ENCODE peak calls at places on chromosome 17, in nine cellular contexts. S, J, M, P, Y, V, A, G and I are unnamed samples.

GRCh38 chr17:50926523-50926922 is 60.4 kb upstream of the TOB1 start:
- DNase-seq in S (no peak), J (no peak), M (no peak), P (no peak), Y (no peak), V (no peak), A (no peak), G (no peak), I (no peak)

GRCh38 chr17:79937981-79938695 is 97.5 kb downstream of the TBC1D16 start:
- DNase-seq in S (no peak), J (no peak), M (no peak), P (no peak), Y (no peak), V (no peak), A (no peak), G (no peak), I (no peak)

GRCh38 chr17:70848785-70849184 is 679.5 kb downstream of the KCNJ2 start:
- DNase-seq in S (no peak), J (no peak), M (no peak), P (no peak), Y (no peak), V (no peak), A (no peak), G (no peak), I (no peak)

GRCh38 chr17:12719948-12720347 is 54.3 kb downstream of the MYOCD start:
- DNase-seq in S (no peak), J (no peak), M (no peak), P (no peak), Y (no peak), V (no peak), A (no peak), G (no peak), I (no peak)

GRCh38 chr17:68640601-68641000 is 39.4 kb upstream of the FAM20A start:
- DNase-seq in S (no peak), J (no peak), M (no peak), P (no peak), Y (no peak), V (no peak), A (no peak), G (no peak), I (no peak)

GRCh38 chr17:83173180-83173996 is 94.0 kb downstream of the METRNL start:
- DNase-seq in S (no peak), J (no peak), M (no peak), P (no peak), Y (peak), V (no peak), A (no peak), G (no peak), I (no peak)

GRCh38 chr17:34287858-34288257 is 2.3 kb downstream of the CCL11 start:
- DNase-seq in S (no peak), J (no peak), M (no peak), P (no peak), Y (no peak), V (no peak), A (no peak), G (no peak), I (no peak)

GRCh38 chr17:72614871-72615626 is 477.4 kb downstream of the SLC39A11 start:
- DNase-seq in S (no peak), J (no peak), M (no peak), P (no peak), Y (peak), V (peak), A (no peak), G (peak), I (no peak)

GRCh38 chr17:31391496-31391949 is at the start of gene RAB11FIP4:
- DNase-seq in S (no peak), J (no peak), M (no peak), P (no peak), Y (no peak), V (no peak), A (no peak), G (no peak), I (no peak)

GRCh38 chr17:63295839-63296590 is 150.1 kb downstream of the CYB561 start:
- DNase-seq in S (no peak), J (no peak), M (no peak), P (no peak), Y (no peak), V (no peak), A (no peak), G (no peak), I (no peak)

GRCh38 chr17:21275047-21275578 is 9.4 kb upstream of the MAP2K3 start:
- DNase-seq in S (no peak), J (no peak), M (no peak), P (no peak), Y (no peak), V (no peak), A (no peak), G (no peak), I (no peak)

GRCh38 chr17:69592692-69593350 is 178.3 kb downstream of the MAP2K6 start:
- DNase-seq in S (no peak), J (no peak), M (no peak), P (no peak), Y (no peak), V (no peak), A (no peak), G (no peak), I (no peak)

GRCh38 chr17:77609553-77610517 is 348.7 kb upstream of the TNRC6C start:
- DNase-seq in S (no peak), J (peak), M (no peak), P (no peak), Y (no peak), V (peak), A (no peak), G (no peak), I (no peak)

GRCh38 chr17:4559851-4560820 is at the start of gene GGT6:
- DNase-seq in S (no peak), J (no peak), M (no peak), P (no peak), Y (peak), V (peak), A (no peak), G (no peak), I (no peak)

GRCh38 chr17:44217738-44218343 is 1.6 kb downstream of the UBTF start:
- DNase-seq in S (no peak), J (no peak), M (no peak), P (no peak), Y (no peak), V (no peak), A (no peak), G (no peak), I (no peak)

GRCh38 chr17:10875984-10876555 is 38.2 kb upstream of the PIRT start:
- DNase-seq in S (no peak), J (no peak), M (no peak), P (no peak), Y (no peak), V (peak), A (no peak), G (peak), I (peak)

GRCh38 chr17:82696916-82697807 is 1.3 kb downstream of the RAB40B start:
- DNase-seq in S (no peak), J (no peak), M (no peak), P (no peak), Y (no peak), V (no peak), A (no peak), G (no peak), I (no peak)

GRCh38 chr17:13113821-13114525 is 96.1 kb upstream of the ELAC2 start:
- DNase-seq in S (no peak), J (no peak), M (no peak), P (no peak), Y (no peak), V (no peak), A (no peak), G (no peak), I (no peak)

GRCh38 chr17:68646626-68647526 is 45.7 kb upstream of the FAM20A start:
- DNase-seq in S (no peak), J (no peak), M (no peak), P (no peak), Y (no peak), V (no peak), A (no peak), G (no peak), I (no peak)

GRCh38 chr17:10155334-10156081 is 42.9 kb downstream of the GAS7 start:
- DNase-seq in S (no peak), J (no peak), M (no peak), P (no peak), Y (no peak), V (no peak), A (no peak), G (no peak), I (no peak)

GRCh38 chr17:81378941-81379511 is 16.2 kb upstream of the BAHCC1 start:
- DNase-seq in S (no peak), J (no peak), M (no peak), P (no peak), Y (no peak), V (no peak), A (no peak), G (no peak), I (no peak)

GRCh38 chr17:67628580-67629013 is 89.1 kb upstream of the NOL11 start:
- DNase-seq in S (no peak), J (no peak), M (no peak), P (peak), Y (no peak), V (no peak), A (no peak), G (no peak), I (no peak)

GRCh38 chr17:27379863-27380533 is 76.2 kb upstream of the KSR1 start:
- DNase-seq in S (no peak), J (no peak), M (no peak), P (no peak), Y (peak), V (peak), A (no peak), G (no peak), I (no peak)

GRCh38 chr17:43018008-43018853 is 4.0 kb downstream of the VAT1 start:
- DNase-seq in S (no peak), J (no peak), M (no peak), P (no peak), Y (no peak), V (no peak), A (no peak), G (no peak), I (no peak)

GRCh38 chr17:19596869-19597268 is 51.7 kb upstream of the ALDH3A2 start:
- DNase-seq in S (no peak), J (no peak), M (no peak), P (no peak), Y (no peak), V (no peak), A (no peak), G (no peak), I (no peak)

GRCh38 chr17:15031971-15032370 is 233.2 kb downstream of the PMP22 start:
- DNase-seq in S (no peak), J (no peak), M (no peak), P (no peak), Y (no peak), V (no peak), A (no peak), G (no peak), I (no peak)

GRCh38 chr17:40707720-40708119 is 4.2 kb upstream of the KRT24 start:
- DNase-seq in S (no peak), J (no peak), M (no peak), P (no peak), Y (no peak), V (no peak), A (peak), G (no peak), I (no peak)
- TF ChIP-seq POLR2AphosphoS5 in S (peak), J (no peak), M (no peak), P (no peak), Y (no peak), V (no peak), A (no peak), G (no peak), I (no peak)

DNA sequence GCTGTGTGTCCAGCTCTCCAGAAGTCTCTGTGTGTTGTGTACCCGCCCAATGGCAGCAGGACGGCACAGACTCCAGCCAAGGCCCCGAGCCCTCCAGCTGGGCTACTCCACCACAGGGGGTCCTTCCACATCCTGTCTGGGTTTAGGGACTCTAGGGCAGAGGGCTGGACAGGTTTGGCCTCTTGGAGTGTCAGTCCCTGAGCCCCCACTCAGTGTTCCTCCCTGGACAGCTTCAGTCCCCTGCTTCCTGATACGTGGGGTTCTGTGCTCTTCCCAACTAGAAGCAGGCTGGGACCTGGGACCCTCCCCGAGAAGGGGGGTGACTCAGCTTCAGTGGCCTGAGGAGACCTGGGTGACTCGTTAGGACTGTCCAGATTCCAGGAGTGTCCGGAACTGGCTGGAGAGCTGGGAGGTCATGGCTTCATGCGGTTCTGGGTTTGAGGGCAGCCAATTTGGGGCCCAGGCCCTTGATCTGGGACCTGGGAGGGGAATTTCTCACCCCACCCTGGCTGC is 4.2 kb downstream of the CDK3 start:
- DNase-seq in S (no peak), J (no peak), M (no peak), P (no peak), Y (no peak), V (no peak), A (no peak), G (no peak), I (no peak)
- TF ChIP-seq POLR2AphosphoS5 in S (no peak), J (no peak), M (no peak), P (no peak), Y (no peak), V (no peak), A (no peak), G (no peak), I (no peak)

GRCh38 chr17:16569358-16569712 is 331 bp upstream of the ZNF287 start:
- DNase-seq in S (no peak), J (peak), M (no peak), P (no peak), Y (no peak), V (no peak), A (no peak), G (no peak), I (no peak)

GRCh38 chr17:16573466-16573865 is 4.5 kb upstream of the ZNF287 start:
- DNase-seq in S (no peak), J (no peak), M (no peak), P (no peak), Y (no peak), V (no peak), A (no peak), G (no peak), I (no peak)

DNA sequence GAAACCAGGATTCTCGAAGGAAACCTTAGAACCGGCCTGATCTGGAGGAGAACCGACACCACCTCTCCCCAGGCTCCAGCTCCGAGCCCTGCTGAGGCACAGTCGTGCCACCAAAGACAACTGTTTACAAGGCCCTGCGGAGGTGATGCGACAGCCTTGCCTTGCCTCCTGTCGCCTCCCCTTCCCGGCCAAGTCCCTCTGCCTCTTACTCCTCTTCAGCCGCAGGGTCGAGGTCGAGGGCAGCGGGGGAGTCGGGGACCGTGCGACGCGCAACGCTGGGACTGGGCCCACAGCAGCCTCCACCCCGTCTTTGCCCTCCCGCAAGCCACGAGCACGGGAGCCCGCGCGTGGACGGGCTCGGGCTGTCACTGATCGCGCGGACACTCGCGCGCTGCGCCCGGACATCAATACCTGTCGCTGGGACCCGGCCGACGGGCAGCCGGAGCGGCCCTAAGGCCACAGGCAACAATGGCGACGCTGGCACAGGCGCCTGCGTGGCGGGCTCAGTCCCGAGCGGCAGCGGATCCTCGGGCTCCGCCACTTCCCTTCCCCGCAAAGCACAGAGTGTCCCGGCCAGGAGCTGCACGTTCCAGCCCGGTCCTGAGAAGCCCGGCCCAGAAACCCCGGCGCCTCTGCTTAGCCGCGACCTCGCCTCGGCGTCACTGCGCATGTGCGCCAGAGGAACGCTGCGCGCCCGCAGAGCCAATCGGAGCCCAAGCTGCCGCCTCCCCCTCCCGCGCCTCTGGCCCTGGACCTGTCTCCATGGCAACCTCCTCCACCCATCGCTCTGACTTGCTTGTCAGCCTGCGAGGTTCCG is at the start of gene ZNF287:
- DNase-seq in S (peak), J (peak), M (no peak), P (peak), Y (peak), V (peak), A (peak), G (no peak), I (peak)
- TF ChIP-seq POLR2AphosphoS5 in S (peak), J (no peak), M (peak), P (no peak), Y (no peak), V (peak), A (no peak), G (no peak), I (peak)

GRCh38 chr17:36948717-36949460 is at the start of gene AATF:
- DNase-seq in S (peak), J (peak), M (peak), P (peak), Y (peak), V (peak), A (peak), G (peak), I (peak)

GRCh38 chr17:36949461-36949927 is 740 bp downstream of the AATF start:
- DNase-seq in S (no peak), J (no peak), M (no peak), P (no peak), Y (no peak), V (no peak), A (no peak), G (no peak), I (no peak)

GRCh38 chr17:36950027-36950426 is 1.3 kb downstream of the AATF start:
- DNase-seq in S (no peak), J (no peak), M (no peak), P (no peak), Y (no peak), V (no peak), A (no peak), G (no peak), I (no peak)

GRCh38 chr17:36947922-36948716 is 635 bp upstream of the AATF start:
- DNase-seq in S (no peak), J (no peak), M (no peak), P (no peak), Y (no peak), V (no peak), A (no peak), G (no peak), I (no peak)

GRCh38 chr17:36951390-36951789 is 2.6 kb downstream of the AATF start:
- DNase-seq in S (no peak), J (no peak), M (no peak), P (no peak), Y (no peak), V (no peak), A (no peak), G (no peak), I (no peak)
- TF ChIP-seq POLR2AphosphoS5 in S (no peak), J (no peak), M (no peak), P (no peak), Y (no peak), V (no peak), A (no peak), G (no peak), I (no peak)